ENCODE peak calls at places on chromosomes 3 and 15, in seven cellular contexts. P is cardiac muscle cell, G is upper lobe of left lung, U is ovary, B is keratinocyte, E is esophagus squamous epithelium, O is heart left ventricle. R is an unnamed sample. For H3K36me3, the result is how much of the 10 kb centered on the place peaks cover.

GRCh38 chr3:59308684-59309083 is 258.9 kb upstream of the CFAP20DC start:
- DNase-seq in O (no peak), G (no peak), P (no peak), E (no peak), U (no peak), B (no peak), R (no peak)

GRCh38 chr15:73789491-73790240 is 36.5 kb upstream of the INSYN1 start:
- DNase-seq in P (no peak), O (no peak), B (no peak), E (no peak), U (no peak), G (no peak), R (no peak)

GRCh38 chr3:46113608-46114007 is 86.3 kb upstream of the XCR1 start:
- DNase-seq in P (no peak), O (no peak), E (no peak), B (no peak), G (no peak), U (no peak), R (no peak)

GRCh38 chr3:176840604-176841287 is 356.5 kb downstream of the TBL1XR1 start:
- DNase-seq in E (no peak), B (no peak), G (no peak), P (no peak), U (no peak), O (no peak), R (no peak)

GRCh38 chr15:100118546-100118945 is 223.2 kb downstream of the ADAMTS17 start:
- DNase-seq in U (no peak), G (no peak), E (no peak), P (no peak), B (no peak), O (no peak), R (no peak)

GRCh38 chr15:69992326-69992725 is 105.4 kb downstream of the TLE3 start:
- DNase-seq in B (no peak), O (no peak), P (peak), G (no peak), E (no peak), U (no peak), R (no peak)

GRCh38 chr15:37102315-37103021 is 2.1 kb upstream of the MEIS2 start:
- DNase-seq in B (no peak), P (peak), G (peak), U (peak), E (no peak), O (no peak), R (no peak)

GRCh38 chr3:127450331-127450730 is 140.2 kb downstream of the TPRA1 start:
- DNase-seq in E (no peak), B (no peak), G (peak), U (no peak), P (no peak), O (no peak), R (no peak)

GRCh38 chr3:173111321-173111720 is 29.7 kb downstream of the SPATA16 start:
- DNase-seq in B (no peak), P (no peak), E (no peak), O (no peak), G (no peak), U (no peak), R (no peak)

GRCh38 chr15:40038267-40038653 is 721 bp downstream of the SRP14 start:
- DNase-seq in P (peak), U (no peak), G (no peak), E (no peak), O (no peak), B (no peak), R (no peak)

GRCh38 chr3:182732232-182733015 is 60.9 kb upstream of the ATP11B start:
- DNase-seq in P (no peak), B (no peak), G (no peak), E (no peak), U (no peak), O (no peak), R (no peak)

GRCh38 chr3:101836160-101836559 is 13.2 kb upstream of the NFKBIZ start:
- DNase-seq in O (no peak), B (no peak), G (no peak), U (no peak), E (no peak), P (no peak), R (no peak)
- TF ChIP-seq CTCF in O (no peak), B (no peak), G (no peak), U (no peak), E (no peak), P (no peak), R (no peak)

GRCh38 chr3:180930526-180930925 is 18.1 kb downstream of the FXR1 start:
- DNase-seq in U (no peak), P (no peak), G (no peak), E (no peak), O (no peak), B (no peak), R (no peak)

GRCh38 chr3:180932819-180933218 is 20.3 kb downstream of the FXR1 start:
- DNase-seq in U (no peak), P (no peak), B (no peak), G (no peak), O (no peak), E (no peak), R (no peak)

GRCh38 chr3:180934638-180935037 is 22.2 kb downstream of the FXR1 start:
- DNase-seq in B (peak), G (no peak), O (no peak), E (no peak), U (no peak), P (no peak), R (no peak)
- H3K36me3 ChIP-seq in B (under half), G (under half), O (under half), E (under half), U (under half), P (under half), R (under half)

GRCh38 chr15:60116456-60117089 is 112.5 kb downstream of the FOXB1 start:
- DNase-seq in P (no peak), E (no peak), B (no peak), G (no peak), U (no peak), O (no peak), R (no peak)

GRCh38 chr15:60120100-60120499 is 116.0 kb downstream of the FOXB1 start:
- DNase-seq in G (no peak), O (no peak), B (no peak), E (no peak), U (no peak), P (no peak), R (no peak)

GRCh38 chr15:60118146-60118545 is 114.0 kb downstream of the FOXB1 start:
- DNase-seq in U (no peak), O (no peak), P (no peak), E (no peak), B (no peak), G (no peak), R (no peak)

GRCh38 chr15:60119101-60119500 is 115.0 kb downstream of the FOXB1 start:
- DNase-seq in U (no peak), G (no peak), O (no peak), P (no peak), B (no peak), E (no peak), R (no peak)

DNA sequence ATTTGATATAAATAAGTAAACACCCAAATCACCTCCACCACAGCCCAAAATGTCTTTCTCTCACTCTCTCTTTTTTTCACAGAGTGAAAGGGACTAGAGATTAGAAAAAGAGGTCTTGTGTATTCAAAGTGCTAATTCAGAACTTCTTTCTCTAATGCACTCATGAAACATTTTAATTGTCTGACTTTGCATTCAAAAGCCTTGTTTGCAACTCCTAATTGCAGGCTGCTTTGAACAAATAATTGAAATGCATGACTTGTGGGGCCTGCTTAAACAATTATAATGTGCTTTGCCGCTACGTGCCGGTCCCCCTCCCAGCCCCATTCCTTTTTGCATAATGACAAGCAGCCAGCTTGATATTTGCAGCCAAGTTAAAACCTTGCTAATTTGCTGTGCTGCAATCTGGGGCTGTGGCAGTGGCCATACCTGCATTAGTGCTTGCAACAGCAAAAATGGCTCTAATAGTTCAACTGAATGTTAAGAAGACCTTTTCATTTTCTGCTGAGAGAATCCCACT is 114.5 kb downstream of the FOXB1 start:
- DNase-seq in E (no peak), O (no peak), B (no peak), G (no peak), U (no peak), P (no peak), R (no peak)
- H3K4me3 ChIP-seq in E (no peak), O (no peak), B (no peak), G (no peak), U (no peak), P (no peak), R (no peak)

DNA sequence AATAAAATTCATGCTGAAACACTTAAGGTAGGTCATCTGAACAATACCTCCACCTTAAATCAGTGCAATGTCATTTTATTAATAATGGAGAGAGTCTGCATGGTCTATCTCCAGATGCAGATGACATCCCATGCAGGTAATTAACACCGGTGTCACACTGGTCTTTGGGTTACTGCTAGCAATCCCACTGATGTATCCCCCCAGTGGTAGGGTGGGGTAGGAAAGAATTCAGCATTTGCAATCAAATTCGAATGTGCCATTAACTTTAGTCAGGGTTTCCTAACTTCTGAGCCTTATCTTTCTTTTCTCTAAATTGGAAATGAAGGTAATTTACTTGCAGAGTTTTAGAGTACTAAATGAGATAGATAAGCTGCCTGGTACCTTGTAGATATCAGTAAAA is 44.4 kb downstream of the KIF15 start:
- DNase-seq in E (no peak), B (no peak), U (no peak), O (no peak), G (no peak), P (no peak), R (no peak)
- TF ChIP-seq CTCF in E (no peak), B (no peak), U (no peak), O (no peak), G (no peak), P (no peak), R (no peak)

DNA sequence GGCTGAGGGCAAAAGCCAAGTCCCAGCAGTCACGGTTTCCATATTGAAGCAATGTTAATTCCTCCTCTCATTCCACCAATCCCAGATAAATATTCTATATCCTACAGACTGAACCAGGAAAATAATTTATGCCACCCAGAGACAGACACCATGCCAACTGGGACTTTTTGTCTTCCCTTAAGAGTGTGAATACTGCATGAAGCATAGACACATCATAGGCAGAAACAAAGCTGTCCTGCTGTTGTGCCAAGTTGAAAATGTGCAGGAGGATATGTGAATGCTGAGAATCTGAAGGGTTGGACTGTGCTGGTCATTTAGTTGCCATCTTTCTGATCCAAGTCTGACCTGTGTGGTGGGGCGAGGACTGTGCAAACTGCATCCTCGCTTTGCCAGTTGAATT is 37.7 kb downstream of the RFTN1 start:
- DNase-seq in P (no peak), B (no peak), G (no peak), U (no peak), E (no peak), O (no peak), R (no peak)
- H3K36me3 ChIP-seq in P (under half), B (under half), G (under half), U (under half), E (under half), O (under half), R (under half)

DNA sequence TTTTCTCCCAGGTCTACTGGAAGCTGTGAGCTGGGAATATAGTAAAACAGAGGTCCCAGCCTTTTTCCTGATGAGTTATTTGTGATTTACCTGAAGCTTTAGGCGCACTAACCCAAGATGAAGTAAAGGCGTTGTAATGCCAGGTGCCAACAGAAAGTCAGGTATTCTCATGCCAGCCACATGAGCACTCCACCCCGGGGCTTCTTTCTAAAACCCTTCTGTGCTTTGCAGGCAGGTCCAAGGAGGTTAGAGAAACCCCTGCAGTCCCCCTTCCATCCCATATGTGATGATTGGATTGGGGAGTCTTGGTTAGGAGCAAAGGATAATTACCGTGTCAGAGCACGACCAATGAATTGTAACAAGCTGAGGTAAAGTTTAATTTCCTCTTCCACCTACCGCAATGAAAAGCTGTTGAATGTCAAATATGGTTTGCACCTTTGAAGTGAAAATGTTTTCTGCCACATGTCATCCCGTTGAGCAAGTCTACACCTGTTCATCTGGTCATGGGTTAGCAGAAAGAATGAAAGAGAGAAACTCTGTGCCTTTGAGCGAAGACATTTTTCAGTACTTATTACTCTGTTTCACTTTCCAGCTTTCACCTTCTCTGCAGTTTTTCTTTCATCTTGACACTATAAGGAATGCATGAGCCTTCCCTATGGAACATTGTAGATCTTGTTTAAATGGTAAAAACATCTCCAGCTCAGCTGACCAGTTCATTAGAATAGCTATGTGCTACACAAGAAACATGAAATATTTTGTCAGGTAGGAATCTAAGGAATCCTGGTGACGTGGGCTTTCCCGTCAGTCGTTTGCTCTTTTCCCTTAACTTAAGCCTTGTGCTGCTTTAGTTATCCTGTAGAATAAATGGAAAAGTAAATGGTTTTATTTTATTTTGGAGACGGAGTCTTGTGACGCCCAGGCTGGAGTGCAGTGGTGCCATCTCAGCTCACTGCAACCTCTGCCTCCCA is 204.6 kb upstream of the IL12A start:
- DNase-seq in O (no peak), U (no peak), G (no peak), P (no peak), B (no peak), E (no peak), R (no peak)
- H3K4me3 ChIP-seq in O (no peak), U (no peak), G (peak), P (no peak), B (no peak), E (peak), R (no peak)

GRCh38 chr3:54596087-54596486 is 331.8 kb downstream of the LRTM1 start:
- DNase-seq in U (no peak), G (no peak), E (no peak), O (no peak), B (no peak), P (no peak), R (no peak)
- TF ChIP-seq CTCF in U (no peak), G (no peak), E (no peak), O (no peak), B (no peak), P (no peak), R (no peak)

DNA sequence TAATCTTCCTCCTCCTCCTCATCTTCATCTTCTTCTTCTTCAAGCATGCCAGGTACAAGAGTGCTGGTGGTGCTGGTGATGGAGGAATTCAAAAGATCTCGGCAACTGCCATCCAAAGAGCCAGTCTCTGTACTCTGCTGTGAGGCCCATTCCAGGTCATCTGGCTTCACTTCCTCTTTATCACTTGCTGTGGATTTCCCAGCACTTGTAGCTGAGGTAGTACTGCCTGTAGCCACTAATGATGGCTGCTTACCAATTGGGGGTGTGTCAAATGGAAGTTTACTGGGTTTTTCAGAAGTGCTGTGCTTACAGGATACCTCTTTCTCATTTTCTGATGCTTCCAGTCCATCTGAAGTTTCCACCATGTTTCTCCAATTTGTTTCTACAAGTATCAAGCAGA is 28.8 kb upstream of the SHC4 start:
- DNase-seq in E (no peak), O (no peak), P (no peak), U (no peak), G (no peak), B (no peak), R (no peak)
- H3K36me3 ChIP-seq in E (half or more), O (under half), P (under half), U (under half), G (under half), B (under half), R (under half)

GRCh38 chr3:184584001-184584891 is 22.7 kb downstream of the EPHB3 start:
- DNase-seq in B (no peak), P (no peak), O (no peak), U (no peak), E (no peak), G (no peak), R (no peak)

GRCh38 chr3:184581331-184582210 is 20.0 kb downstream of the EPHB3 start:
- DNase-seq in E (no peak), U (no peak), G (no peak), O (no peak), P (no peak), B (no peak), R (no peak)

GRCh38 chr3:184582583-184582982 is 21.0 kb downstream of the EPHB3 start:
- DNase-seq in G (no peak), U (peak), O (peak), B (no peak), P (peak), E (no peak), R (no peak)

GRCh38 chr3:184582998-184583344 is 21.4 kb downstream of the EPHB3 start:
- DNase-seq in B (no peak), G (no peak), O (no peak), P (no peak), E (no peak), U (no peak), R (no peak)

GRCh38 chr3:184583345-184584000 is 21.9 kb downstream of the EPHB3 start:
- DNase-seq in U (peak), G (peak), E (no peak), B (no peak), P (no peak), O (peak), R (no peak)
- H3K4me3 ChIP-seq in U (peak), G (peak), E (peak), B (peak), P (peak), O (peak), R (peak)

GRCh38 chr3:157865449-157865862 is 240.8 kb downstream of the SHOX2 start:
- DNase-seq in G (peak), E (no peak), B (no peak), P (peak), O (no peak), U (no peak), R (no peak)
- TF ChIP-seq CTCF in G (peak), E (peak), B (peak), P (peak), O (peak), U (no peak), R (peak)